ENCODE peak calls at places on chromosomes 16 and 17, in nine cellular contexts. P is IMR-90; Q is stimulated activated CD8-positive, alpha-beta memory T cell treated with anti-CD3 and anti-CD28 coated beads, Interleukin-7, amount 100 ng/mL, for 1 hour; X is EL; F is RPMI8226; T is activated naive CD8-positive, alpha-beta T cell treated with anti-CD3 and anti-CD28 coated beads, Interleukin-2, amount 10 ng/mL, durations not matched to agents 7 days and 5 days; W is psoas muscle; L is stimulated activated CD4-positive, alpha-beta T cell treated with anti-CD3 and anti-CD28 coated beads, Interleukin-4, amount 100 ng/mL, for 4 hours; J is ovary. M is an unnamed sample.

GRCh38 chr17:81091774-81092517 is 57.0 kb downstream of the BAIAP2 start:
- DNase-seq in P (no peak), Q (no peak), X (no peak), F (no peak), T (no peak), W (no peak), L (no peak), J (no peak), M (no peak)

GRCh38 chr17:45900136-45900535 is 5.8 kb downstream of the MAPT start:
- DNase-seq in P (no peak), Q (no peak), X (no peak), F (no peak), T (no peak), W (no peak), L (no peak), J (no peak), M (no peak)

GRCh38 chr16:27432600-27432957 is 30.6 kb downstream of the IL21R start:
- DNase-seq in P (peak), Q (no peak), X (peak), F (no peak), T (peak), W (no peak), L (peak), J (no peak), M (no peak)

GRCh38 chr16:50083996-50084395 is 18.2 kb downstream of the HEATR3 start:
- DNase-seq in P (no peak), Q (no peak), X (no peak), F (no peak), T (no peak), W (no peak), L (no peak), J (no peak), M (no peak)

GRCh38 chr17:9255838-9256237 is 234.5 kb downstream of the NTN1 start:
- DNase-seq in P (no peak), Q (no peak), X (no peak), F (no peak), T (no peak), W (no peak), L (no peak), J (no peak), M (no peak)

GRCh38 chr17:40931311-40931710 is 6.1 kb downstream of the KRT23 start:
- DNase-seq in P (no peak), Q (no peak), X (no peak), F (no peak), T (no peak), W (no peak), L (no peak), J (no peak), M (no peak)

GRCh38 chr16:17921357-17921978 is 415.1 kb downstream of the NPIPA8 start:
- DNase-seq in P (no peak), Q (peak), X (peak), F (peak), T (peak), W (no peak), L (peak), J (no peak), M (no peak)

GRCh38 chr17:1201132-1201702 is 21.4 kb upstream of the ABR start:
- DNase-seq in P (no peak), Q (peak), X (no peak), F (no peak), T (peak), W (no peak), L (peak), J (no peak), M (no peak)

GRCh38 chr17:39231587-39232551 is 6.1 kb upstream of the STAC2 start:
- DNase-seq in P (peak), Q (peak), X (peak), F (peak), T (peak), W (peak), L (peak), J (no peak), M (no peak)

GRCh38 chr16:27428035-27428785 is 26.2 kb downstream of the IL21R start:
- DNase-seq in P (no peak), Q (no peak), X (no peak), F (peak), T (peak), W (no peak), L (peak), J (no peak), M (no peak)